ENCODE peak calls at places on chromosomes 7 and 10, in five cellular contexts. L, D, K, Y and W are unnamed samples.
A peak's percentile ranks its signal among the peaks of the same experiment; 100 is the strongest.

GRCh38 chr10:60430017-60430416 is 40.3 kb upstream of the ANK3 start:
- DNase-seq in L (no peak), D (no peak), K (no peak), Y (no peak), W (no peak)

GRCh38 chr7:30469303-30469702 is 9.3 kb downstream of the NOD1 start:
- DNase-seq in L (no peak), D (no peak), K (peak; percentile 83), Y (no peak), W (peak; percentile 8)

GRCh38 chr7:51067757-51068156 is 248.9 kb downstream of the COBL start:
- DNase-seq in L (peak; percentile 40), D (peak; percentile 59), K (peak; percentile 53), Y (no peak), W (peak; percentile 35)

GRCh38 chr10:107732045-107732444 is 567.5 kb upstream of the SORCS1 start:
- DNase-seq in L (no peak), D (no peak), K (no peak), Y (no peak), W (no peak)

GRCh38 chr7:32762894-32763293 is 128.7 kb downstream of the KBTBD2 start:
- DNase-seq in L (no peak), D (no peak), K (no peak), Y (no peak), W (no peak)

GRCh38 chr7:38339953-38340819 is 66.8 kb upstream of the TARP start:
- DNase-seq in L (no peak), D (no peak), K (no peak), Y (no peak), W (no peak)

GRCh38 chr7:129188372-129188891 is at the start of gene SMO:
- DNase-seq in L (no peak), D (peak; percentile 96), K (peak; percentile 55), Y (no peak), W (no peak)

GRCh38 chr10:125629758-125630376 is 53.1 kb downstream of the TEX36 start:
- DNase-seq in L (peak; percentile 50), D (peak; percentile 66), K (peak; percentile 44), Y (no peak), W (peak; percentile 66)

GRCh38 chr10:22022257-22023051 is 18.9 kb upstream of the DNAJC1 start:
- DNase-seq in L (peak; percentile 64), D (peak; percentile 28), K (no peak), Y (no peak), W (no peak)

GRCh38 chr10:127198721-127199120 is 2.3 kb upstream of the INSYN2A start:
- DNase-seq in L (no peak), D (no peak), K (no peak), Y (no peak), W (no peak)

DNA sequence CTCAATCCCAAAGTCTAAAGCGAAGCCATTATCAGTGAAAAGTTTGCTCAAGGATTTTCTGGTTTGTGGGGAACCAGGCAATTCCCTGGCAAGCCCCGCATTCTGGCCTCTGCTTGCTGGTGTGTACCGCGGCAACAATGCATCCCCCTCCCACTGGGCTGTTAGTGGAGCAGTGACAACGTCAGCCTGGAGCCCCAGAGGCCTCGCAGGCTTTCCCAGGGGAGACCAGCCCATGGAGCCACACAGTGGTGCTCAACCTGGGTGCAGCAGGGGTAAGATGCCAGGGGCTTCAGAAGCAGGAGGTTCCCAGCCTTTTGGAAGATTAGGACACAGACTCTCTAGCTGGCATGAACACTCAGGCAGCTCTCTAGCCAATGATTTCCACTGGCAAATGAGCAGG is 411.7 kb upstream of the SHH start:
- DNase-seq in L (no peak), D (no peak), K (no peak), Y (no peak), W (no peak)
- TF ChIP-seq ZBTB33 in L (no peak), D (no peak), K (no peak), Y (no peak), W (no peak)

GRCh38 chr10:110817614-110818013 is 54.1 kb upstream of the PDCD4 start:
- DNase-seq in L (no peak), D (no peak), K (no peak), Y (no peak), W (no peak)
- TF ChIP-seq ZBTB33 in L (no peak), D (no peak), K (no peak), Y (no peak), W (no peak)

GRCh38 chr7:144516729-144517128 is 113.2 kb upstream of the NOBOX start:
- DNase-seq in L (no peak), D (no peak), K (no peak), Y (no peak), W (no peak)

GRCh38 chr7:144515430-144515829 is 111.9 kb upstream of the NOBOX start:
- DNase-seq in L (no peak), D (no peak), K (no peak), Y (no peak), W (no peak)

GRCh38 chr7:144517762-144518161 is 114.3 kb upstream of the NOBOX start:
- DNase-seq in L (no peak), D (no peak), K (no peak), Y (no peak), W (no peak)

GRCh38 chr7:144508702-144509101 is 105.2 kb upstream of the NOBOX start:
- DNase-seq in L (no peak), D (no peak), K (no peak), Y (peak; percentile 45), W (no peak)

GRCh38 chr7:144513332-144513731 is 109.8 kb upstream of the NOBOX start:
- DNase-seq in L (no peak), D (no peak), K (no peak), Y (peak; percentile 11), W (peak; percentile 35)
- TF ChIP-seq ZBTB33 in L (no peak), D (no peak), K (no peak), Y (no peak), W (no peak)

GRCh38 chr10:113329121-113329596 is 223.7 kb upstream of the HABP2 start:
- DNase-seq in L (no peak), D (peak; percentile 20), K (no peak), Y (no peak), W (no peak)
- TF ChIP-seq ZBTB33 in L (no peak), D (peak; percentile 55), K (no peak), Y (no peak), W (no peak)

DNA sequence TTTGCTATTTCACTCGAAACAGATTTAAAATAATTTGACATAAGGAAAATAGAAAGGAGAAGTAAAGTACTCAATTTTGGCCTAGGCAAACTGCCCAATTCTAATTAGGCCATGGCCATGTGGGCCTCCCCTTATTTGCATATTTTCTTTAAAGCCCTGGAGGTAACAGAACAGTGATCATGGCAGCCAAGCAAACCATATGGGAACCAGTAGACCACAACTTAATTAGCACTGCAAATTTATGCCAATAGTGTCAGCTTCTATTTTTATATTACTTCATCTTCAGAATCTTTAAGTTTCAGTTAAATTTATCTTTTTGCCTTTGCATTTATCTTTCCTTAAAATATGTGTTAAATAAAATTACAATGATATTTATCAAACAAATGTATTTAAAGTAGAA is 63.4 kb upstream of the THSD7A start:
- DNase-seq in L (no peak), D (peak; percentile 6), K (no peak), Y (no peak), W (no peak)
- TF ChIP-seq ZBTB33 in L (no peak), D (no peak), K (no peak), Y (no peak), W (no peak)

GRCh38 chr10:3071405-3072198 is 4.3 kb downstream of the PFKP start:
- DNase-seq in L (peak; percentile 47), D (no peak), K (no peak), Y (no peak), W (peak; percentile 91)
- TF ChIP-seq ZBTB33 in L (no peak), D (no peak), K (no peak), Y (no peak), W (no peak)

DNA sequence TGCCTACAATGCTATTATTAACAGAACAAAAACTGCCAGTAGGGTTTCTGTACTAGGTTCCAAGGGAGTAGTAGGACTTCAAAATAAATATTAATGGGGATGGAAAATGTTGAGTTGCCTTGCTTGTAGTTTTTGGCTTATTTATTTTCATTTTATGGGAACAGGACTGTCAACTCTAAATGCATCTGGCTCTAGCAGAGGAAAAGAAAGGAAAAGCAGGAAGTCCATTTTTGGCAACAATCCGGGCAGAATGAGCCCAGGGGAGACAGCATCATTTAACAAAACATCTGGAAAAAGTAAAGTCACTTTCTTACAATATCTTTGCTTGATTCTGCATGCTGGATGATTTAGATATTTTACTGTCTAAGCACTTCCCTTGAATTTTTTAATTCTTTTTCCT is 69.4 kb downstream of the NOC3L start:
- DNase-seq in L (no peak), D (no peak), K (no peak), Y (no peak), W (no peak)
- TF ChIP-seq ZBTB33 in L (no peak), D (no peak), K (no peak), Y (no peak), W (no peak)

DNA sequence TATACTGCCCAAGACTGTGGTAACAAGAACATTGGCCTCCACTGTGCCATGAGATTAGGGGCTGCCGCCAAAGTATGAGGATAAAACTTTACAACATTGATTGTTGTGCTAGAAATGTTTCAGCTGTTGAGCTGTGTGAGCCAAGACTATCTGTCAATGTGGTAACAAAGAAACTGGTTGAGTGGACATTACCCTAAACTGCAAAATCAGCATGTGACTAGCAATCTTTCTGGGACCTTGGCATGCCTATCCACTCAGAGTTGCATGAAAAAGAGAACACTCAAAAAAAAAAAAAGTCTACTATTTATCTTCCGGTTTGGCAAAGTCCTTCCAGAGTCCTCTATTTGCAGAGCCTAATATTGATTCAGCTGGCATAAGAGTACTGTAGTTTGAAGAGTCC is 605.6 kb upstream of the CNTNAP2 start:
- DNase-seq in L (no peak), D (no peak), K (no peak), Y (no peak), W (no peak)
- TF ChIP-seq ZBTB33 in L (no peak), D (no peak), K (no peak), Y (no peak), W (no peak)

GRCh38 chr7:98785929-98786571 is 83.8 kb downstream of the TMEM130 start:
- DNase-seq in L (peak; percentile 30), D (no peak), K (no peak), Y (no peak), W (no peak)

GRCh38 chr7:98788921-98789320 is 80.9 kb downstream of the TMEM130 start:
- DNase-seq in L (no peak), D (no peak), K (no peak), Y (no peak), W (no peak)

GRCh38 chr7:98779800-98780199 is 90.0 kb downstream of the TMEM130 start:
- DNase-seq in L (no peak), D (no peak), K (no peak), Y (no peak), W (no peak)

GRCh38 chr7:98784216-98784785 is 85.5 kb downstream of the TMEM130 start:
- DNase-seq in L (no peak), D (no peak), K (no peak), Y (no peak), W (no peak)
- TF ChIP-seq ZBTB33 in L (no peak), D (no peak), K (no peak), Y (no peak), W (no peak)